ENCODE peak calls at places on chromosomes 2 and 18, in seven cellular contexts. Q is K562, M is IMR-90, X is spleen, S is transverse colon, Z is A549, T is HepG2. P is an unnamed sample.

GRCh38 chr2:60958361-60958760 is 59.2 kb upstream of the PEX13 start:
- DNase-seq in Q (no peak), Z (no peak), X (no peak), M (peak; percentile 71), S (no peak), T (no peak), P (no peak)

GRCh38 chr2:8615252-8616083 is 66.4 kb upstream of the ID2 start:
- DNase-seq in S (no peak), Z (no peak), Q (peak; percentile 82), X (no peak), T (no peak), M (no peak), P (no peak)

GRCh38 chr2:186349508-186349907 is 136.6 kb upstream of the ZC3H15 start:
- DNase-seq in Q (no peak), S (no peak), X (no peak), M (peak; percentile 90), T (no peak), Z (peak; percentile 44), P (peak; percentile 15)

GRCh38 chr2:230777681-230778080 is 65.0 kb downstream of the CAB39 start:
- DNase-seq in M (peak; percentile 44), T (no peak), X (no peak), Z (no peak), Q (no peak), S (no peak), P (no peak)

GRCh38 chr2:140526575-140526974 is 1604.2 kb downstream of the LRP1B start:
- DNase-seq in X (no peak), M (no peak), T (no peak), Q (no peak), S (no peak), Z (peak; percentile 14), P (no peak)

GRCh38 chr2:101400048-101400447 is 12.7 kb upstream of the CREG2 start:
- DNase-seq in Z (no peak), S (no peak), M (peak; percentile 28), Q (no peak), X (no peak), T (no peak), P (no peak)

GRCh38 chr2:130949954-130950353 is 113.2 kb downstream of the ARHGEF4 start:
- DNase-seq in Q (no peak), M (no peak), Z (no peak), X (no peak), S (no peak), T (no peak), P (no peak)

GRCh38 chr2:121450301-121450700 is 80.4 kb upstream of the RNU4ATAC start:
- DNase-seq in T (no peak), X (no peak), Z (no peak), Q (no peak), M (no peak), S (no peak), P (no peak)

GRCh38 chr2:122643725-122644329 is 888.4 kb downstream of the TSN start:
- DNase-seq in Q (no peak), M (peak; percentile 1), Z (peak; percentile 31), T (no peak), X (no peak), S (no peak), P (no peak)

GRCh38 chr2:45937990-45938389 is 286.5 kb downstream of the PRKCE start:
- DNase-seq in S (no peak), Z (no peak), Q (no peak), X (no peak), T (no peak), M (no peak), P (no peak)

GRCh38 chr18:74402806-74403433 is 54.2 kb downstream of the DIPK1C start:
- DNase-seq in Z (no peak), Q (peak; percentile 7), M (no peak), X (no peak), T (no peak), S (no peak), P (no peak)
- TF ChIP-seq POLR2A in Z (no peak), Q (no peak), M (no peak), X (no peak), T (no peak), S (no peak), P (no peak)

DNA sequence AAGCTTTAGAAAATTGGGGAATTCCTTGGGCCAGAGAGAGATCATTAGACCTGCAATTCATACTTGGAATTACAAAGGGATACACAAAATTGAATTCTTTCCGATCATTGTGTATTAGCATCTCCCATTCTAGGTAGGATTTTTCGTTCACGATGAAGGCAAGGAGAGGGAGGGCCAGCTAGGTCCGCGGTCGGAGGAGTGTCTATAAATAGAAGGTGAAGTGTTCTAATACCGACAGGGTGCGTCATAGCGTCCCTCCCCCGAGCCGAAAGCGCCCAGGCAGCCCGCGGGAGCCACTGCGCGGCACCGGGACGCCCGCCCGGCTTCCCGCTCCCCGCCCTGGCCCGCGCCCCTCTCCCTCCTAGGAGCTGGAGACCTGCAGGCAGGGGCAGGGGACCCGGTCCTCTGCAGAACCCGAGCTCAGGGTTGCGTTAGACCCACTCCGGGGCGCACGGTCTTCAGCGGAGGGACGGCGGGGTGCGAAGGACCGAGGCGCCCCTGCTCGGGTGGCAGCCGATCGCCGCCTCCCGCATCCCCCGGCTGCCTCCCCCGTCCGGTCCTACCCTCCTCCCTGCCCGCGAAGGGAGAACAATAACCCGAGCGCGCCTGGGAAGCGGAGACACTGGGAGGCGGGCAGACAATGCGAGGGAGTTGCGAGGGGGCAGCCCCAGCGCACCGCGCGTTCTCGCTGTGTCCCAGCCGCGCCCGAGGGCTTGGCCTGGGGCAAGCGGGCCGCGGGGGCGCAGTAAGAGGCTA is 114.1 kb upstream of the SERTAD2 start:
- DNase-seq in Z (peak; percentile 84), S (peak; percentile 92), M (peak; percentile 89), X (peak; percentile 96), T (peak; percentile 54), Q (peak; percentile 91), P (peak; percentile 59)
- TF ChIP-seq POLR2A in Z (peak; percentile 37), S (peak; percentile 96), M (peak; percentile 58), X (peak; percentile 95), T (no peak), Q (peak; percentile 77), P (peak; percentile 47)

GRCh38 chr2:165632594-165632993 is 161.5 kb downstream of the GALNT3 start:
- DNase-seq in M (no peak), Q (no peak), Z (no peak), X (no peak), S (no peak), T (no peak), P (no peak)
- TF ChIP-seq POLR2A in M (no peak), Q (no peak), Z (no peak), X (no peak), S (no peak), T (no peak), P (no peak)

GRCh38 chr2:241148239-241148638 is 1.0 kb downstream of the PASK start:
- DNase-seq in T (no peak), X (no peak), S (no peak), Z (no peak), M (no peak), Q (peak; percentile 5), P (no peak)

GRCh38 chr2:241147336-241147735 is 1.9 kb downstream of the PASK start:
- DNase-seq in T (no peak), Z (no peak), Q (no peak), M (no peak), X (no peak), S (no peak), P (no peak)

GRCh38 chr2:241149925-241150659 is at the start of gene PPP1R7:
- DNase-seq in M (peak; percentile 90), S (peak; percentile 96), Q (peak; percentile 93), X (peak; percentile 98), T (peak; percentile 94), Z (peak; percentile 94), P (peak; percentile 99)

GRCh38 chr2:241149675-241149924 is 328 bp upstream of the PASK start:
- DNase-seq in Z (no peak), Q (no peak), S (no peak), M (no peak), X (no peak), T (no peak), P (no peak)

DNA sequence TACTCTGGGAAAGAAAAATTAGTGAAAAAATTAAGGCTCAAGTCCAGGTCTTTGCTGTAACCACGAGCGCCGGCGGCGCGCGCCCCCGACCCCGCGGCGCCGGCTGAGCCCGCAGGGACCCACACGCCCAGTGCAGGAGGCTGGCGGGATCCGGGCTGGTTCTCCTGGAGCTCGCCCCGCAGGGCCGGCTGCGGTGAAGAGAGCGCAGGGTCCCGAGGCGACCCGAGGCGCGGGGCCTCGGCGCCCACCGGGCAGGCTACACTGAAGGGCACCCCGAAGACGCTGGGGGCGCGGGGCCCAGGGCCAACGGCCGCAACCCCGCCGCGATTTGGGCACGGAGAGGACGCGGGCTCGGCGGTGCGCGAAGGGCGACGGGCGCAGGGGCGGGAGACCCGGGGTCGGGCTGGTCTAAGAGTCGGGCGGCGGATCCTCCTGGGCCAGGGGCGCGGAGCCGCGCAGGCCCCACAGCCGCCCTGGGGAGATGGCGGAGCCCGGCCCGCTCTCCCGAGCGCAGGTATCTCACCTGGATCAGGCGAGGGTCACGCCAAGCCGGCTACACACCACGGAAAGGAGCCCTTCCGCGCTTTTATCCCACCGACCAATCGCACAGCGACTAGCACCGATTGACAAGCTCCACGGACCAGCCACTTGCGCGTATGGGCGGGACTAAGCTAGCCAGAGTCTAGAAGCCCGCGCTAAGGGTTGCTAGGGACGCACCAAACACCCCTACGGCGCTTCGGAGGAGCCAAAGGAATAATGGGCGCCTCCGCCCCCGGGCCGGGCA is at the start of gene PASK:
- DNase-seq in S (peak; percentile 96), Z (peak; percentile 96), M (peak; percentile 92), X (peak; percentile 97), T (peak; percentile 96), Q (peak; percentile 94), P (peak; percentile 97)
- TF ChIP-seq POLR2A in S (no peak), Z (peak; percentile 7), M (no peak), X (no peak), T (peak; percentile 59), Q (no peak), P (peak; percentile 26)

DNA sequence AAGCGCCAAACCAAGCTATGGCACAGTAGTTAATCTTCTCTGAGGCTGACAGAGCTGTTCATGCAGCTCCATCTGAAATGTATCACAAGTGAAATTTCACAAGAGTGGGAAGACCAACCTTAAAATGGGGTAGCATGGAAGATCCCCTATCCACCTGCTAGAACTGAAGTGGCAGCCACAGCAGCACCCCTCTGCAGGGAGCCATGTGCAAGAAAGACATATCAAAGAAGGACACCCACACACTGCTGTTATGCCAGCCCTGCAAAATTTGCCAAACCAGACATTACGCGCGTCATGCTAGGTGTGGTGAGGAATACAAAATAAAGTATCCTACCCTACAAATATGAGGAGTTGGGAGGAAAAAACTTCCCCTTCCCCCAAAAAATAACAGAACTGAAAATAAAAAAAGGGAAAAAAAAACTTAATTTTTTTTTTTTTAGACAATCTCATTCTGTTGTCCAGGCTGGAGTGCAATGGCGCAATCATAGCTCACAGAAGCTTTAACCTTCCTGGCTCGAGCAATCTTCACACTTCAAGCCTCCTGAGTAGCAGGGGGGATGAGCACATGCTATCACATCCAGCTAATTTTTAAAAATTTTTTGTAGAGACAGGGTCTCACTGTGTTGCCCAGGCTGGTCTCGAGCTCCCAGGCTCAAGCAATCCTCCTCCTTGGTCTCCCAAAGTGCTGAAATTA is 76.2 kb downstream of the STK39 start:
- DNase-seq in M (no peak), Z (no peak), S (no peak), Q (no peak), X (no peak), T (no peak), P (no peak)
- TF ChIP-seq POLR2A in M (no peak), Z (no peak), S (no peak), Q (no peak), X (no peak), T (no peak), P (no peak)